ENCODE peak calls at places on chromosomes 1 and 21, in ten cellular contexts. S is cardiac muscle cell, C is PC-9, M is RWPE1, B is fibroblast of the aortic adventitia, A is endothelial cell, P is astrocyte of the spinal cord, G is body of pancreas, H is heart left ventricle, W is AG09319. O is an unnamed sample.

GRCh38 chr1:220294754-220295419 is 22.6 kb upstream of the RAB3GAP2 start:
- DNase-seq in S (peak; percentile 2), C (no peak), M (no peak), B (peak; percentile 50), A (no peak), P (no peak), G (no peak), H (no peak), W (no peak), O (no peak)

GRCh38 chr1:50667710-50668356 is 244.6 kb upstream of the DMRTA2 start:
- DNase-seq in S (no peak), C (no peak), M (no peak), B (no peak), A (no peak), P (peak; percentile 56), G (no peak), H (no peak), W (no peak), O (no peak)

GRCh38 chr1:25123551-25123950 is 108.8 kb downstream of the SYF2 start:
- DNase-seq in S (no peak), C (no peak), M (no peak), B (no peak), A (no peak), P (no peak), G (no peak), H (no peak), W (no peak), O (no peak)

GRCh38 chr1:109759513-109760334 is 4.0 kb downstream of the EPS8L3 start:
- DNase-seq in S (no peak), C (no peak), M (no peak), B (no peak), A (no peak), P (no peak), G (peak; percentile 8), H (no peak), W (no peak), O (peak; percentile 80)

GRCh38 chr1:36446780-36447179 is 3.5 kb downstream of the OSCP1 start:
- DNase-seq in S (no peak), C (no peak), M (no peak), B (no peak), A (no peak), P (no peak), G (no peak), H (no peak), W (no peak), O (no peak)

GRCh38 chr1:10509823-10510509 is 35.2 kb downstream of the PEX14 start:
- DNase-seq in S (no peak), C (no peak), M (no peak), B (no peak), A (no peak), P (no peak), G (no peak), H (no peak), W (no peak), O (no peak)

GRCh38 chr1:29540801-29541357 is 304.6 kb downstream of the PTPRU start:
- DNase-seq in S (no peak), C (no peak), M (no peak), B (no peak), A (no peak), P (no peak), G (no peak), H (no peak), W (no peak), O (peak; percentile 66)

GRCh38 chr1:205294175-205294913 is 27.2 kb downstream of the NUAK2 start:
- DNase-seq in S (peak; percentile 92), C (no peak), M (peak; percentile 85), B (peak; percentile 95), A (no peak), P (peak; percentile 80), G (no peak), H (peak; percentile 74), W (peak; percentile 79), O (no peak)

GRCh38 chr1:39182804-39183203 is 21.7 kb upstream of the MACF1 start:
- DNase-seq in S (no peak), C (no peak), M (no peak), B (no peak), A (no peak), P (no peak), G (no peak), H (no peak), W (no peak), O (no peak)

GRCh38 chr1:39184354-39184818 is 20.1 kb upstream of the MACF1 start:
- DNase-seq in S (no peak), C (no peak), M (no peak), B (no peak), A (no peak), P (no peak), G (no peak), H (no peak), W (no peak), O (no peak)

GRCh38 chr1:39181311-39181710 is 23.2 kb upstream of the MACF1 start:
- DNase-seq in S (no peak), C (no peak), M (no peak), B (no peak), A (no peak), P (no peak), G (no peak), H (no peak), W (no peak), O (no peak)

GRCh38 chr1:39187276-39188046 is 17.0 kb upstream of the MACF1 start:
- DNase-seq in S (no peak), C (no peak), M (no peak), B (no peak), A (no peak), P (no peak), G (no peak), H (no peak), W (no peak), O (no peak)

DNA sequence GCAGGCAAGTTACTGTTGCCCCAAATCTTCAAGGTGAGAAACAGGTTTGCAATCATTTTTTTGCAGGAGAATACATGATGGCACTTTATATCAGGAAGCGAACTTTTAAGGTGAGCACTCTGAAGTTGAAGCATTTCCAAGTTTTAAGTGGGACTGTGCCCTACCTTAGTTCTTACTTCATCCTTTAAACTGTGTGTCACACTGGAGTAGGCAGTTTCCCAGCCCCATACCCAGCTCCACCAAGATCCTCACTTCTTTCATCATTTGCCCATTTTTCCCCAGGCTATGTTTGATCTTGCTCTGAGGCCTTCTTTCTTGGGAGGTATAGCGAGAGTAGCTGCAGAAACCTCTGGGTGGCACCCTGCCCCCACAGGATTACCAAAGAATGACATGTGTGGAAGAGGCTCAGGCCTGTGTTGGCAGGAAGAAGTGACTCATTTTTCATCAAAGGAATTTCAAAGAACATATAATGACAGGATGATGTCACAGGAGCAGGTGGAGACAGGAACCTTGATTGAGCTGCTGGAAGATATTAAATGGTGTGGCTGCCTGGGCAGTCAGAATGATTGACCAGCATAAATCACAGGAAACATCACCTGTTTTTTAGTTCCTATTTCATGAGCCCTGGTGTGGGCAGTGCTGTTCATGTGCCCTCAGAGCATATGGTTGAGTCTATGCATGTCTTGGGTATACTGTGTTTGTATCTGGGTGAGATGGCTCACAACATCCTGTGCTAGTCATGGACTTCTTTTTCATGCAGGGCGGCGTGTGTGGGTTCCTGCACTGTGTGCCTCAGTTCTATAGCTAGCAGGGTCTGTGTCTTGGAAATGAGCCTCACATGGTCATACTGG is 20.8 kb upstream of the MACF1 start:
- DNase-seq in S (peak; percentile 67), C (peak; percentile 92), M (peak; percentile 86), B (peak; percentile 47), A (peak; percentile 35), P (peak; percentile 80), G (peak; percentile 55), H (peak; percentile 62), W (no peak), O (peak; percentile 90)
- TF ChIP-seq CTCF in S (peak; percentile 33), C (peak; percentile 65), M (peak; percentile 60), B (peak; percentile 34), A (peak; percentile 52), P (peak; percentile 39), G (peak; percentile 38), H (peak; percentile 50), W (peak; percentile 10), O (no peak)

GRCh38 chr1:245207801-245208200 is 53.0 kb downstream of the KIF26B start:
- DNase-seq in S (no peak), C (no peak), M (no peak), B (no peak), A (no peak), P (no peak), G (no peak), H (no peak), W (no peak), O (no peak)

GRCh38 chr1:245205396-245205795 is 50.6 kb downstream of the KIF26B start:
- DNase-seq in S (peak; percentile 25), C (no peak), M (no peak), B (no peak), A (no peak), P (no peak), G (no peak), H (no peak), W (no peak), O (no peak)

GRCh38 chr1:245205864-245206263 is 51.1 kb downstream of the KIF26B start:
- DNase-seq in S (no peak), C (no peak), M (no peak), B (no peak), A (no peak), P (no peak), G (no peak), H (no peak), W (no peak), O (no peak)

GRCh38 chr1:245209658-245210415 is 55.1 kb downstream of the KIF26B start:
- DNase-seq in S (peak; percentile 9), C (no peak), M (no peak), B (no peak), A (no peak), P (no peak), G (no peak), H (no peak), W (no peak), O (no peak)

GRCh38 chr1:245207056-245207638 is 52.4 kb downstream of the KIF26B start:
- DNase-seq in S (no peak), C (no peak), M (no peak), B (no peak), A (no peak), P (peak; percentile 7), G (no peak), H (no peak), W (no peak), O (no peak)
- TF ChIP-seq CTCF in S (no peak), C (no peak), M (no peak), B (no peak), A (no peak), P (no peak), G (no peak), H (no peak), W (no peak), O (no peak)

GRCh38 chr1:61921435-61921834 is 179.2 kb downstream of the PATJ start:
- DNase-seq in S (no peak), C (no peak), M (no peak), B (no peak), A (no peak), P (peak; percentile 8), G (no peak), H (no peak), W (no peak), O (no peak)
- TF ChIP-seq CTCF in S (no peak), C (peak; percentile 42), M (no peak), B (no peak), A (no peak), P (peak; percentile 50), G (no peak), H (peak; percentile 31), W (peak; percentile 17), O (no peak)

DNA sequence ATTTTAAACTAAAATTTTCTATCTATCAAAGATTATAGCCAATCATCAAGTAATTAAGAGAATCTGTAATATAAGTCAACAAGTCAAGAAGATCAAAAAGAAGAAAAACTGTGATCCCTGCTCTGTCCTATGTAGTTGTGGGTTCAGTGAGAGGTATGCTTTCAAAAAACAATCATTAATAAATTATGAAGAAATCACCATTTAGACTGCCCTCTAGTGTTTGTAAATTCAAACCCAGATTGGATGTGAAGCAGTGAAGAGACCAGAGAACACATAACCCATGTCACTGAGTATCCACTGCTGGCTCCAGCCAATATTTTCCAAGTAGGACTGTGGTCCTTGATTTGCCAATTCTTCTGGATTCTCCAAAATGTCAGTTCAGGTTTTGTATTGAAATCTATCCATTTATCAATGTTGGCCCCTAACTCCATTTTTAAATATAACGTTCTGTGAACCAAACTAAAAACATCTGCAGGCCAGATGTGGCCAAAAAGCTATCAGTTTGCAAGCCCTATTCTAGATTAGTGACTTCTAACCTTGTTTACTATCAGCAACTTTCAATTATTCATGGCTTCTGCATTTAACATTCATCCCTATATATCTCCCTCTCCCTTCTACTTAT is 467.5 kb upstream of the CXADR start:
- DNase-seq in S (peak; percentile 49), C (no peak), M (no peak), B (peak; percentile 61), A (no peak), P (peak; percentile 45), G (no peak), H (no peak), W (no peak), O (no peak)
- TF ChIP-seq CTCF in S (peak; percentile 49), C (peak; percentile 65), M (peak; percentile 34), B (peak; percentile 54), A (peak; percentile 51), P (peak; percentile 51), G (peak; percentile 34), H (peak; percentile 61), W (peak; percentile 49), O (no peak)